ENCODE peak calls at places on chromosomes 7 and 10, in four cellular contexts. F is non-pigmented ciliary epithelial cell, A is adrenal gland, P is neural crest cell. B is an unnamed sample.

GRCh38 chr10:31867646-31868045 is 61.0 kb downstream of the ARHGAP12 start:
- DNase-seq in F (no peak), A (no peak), P (no peak), B (no peak)

GRCh38 chr7:82179311-82179710 is 264.3 kb downstream of the CACNA2D1 start:
- DNase-seq in F (no peak), A (no peak), P (no peak), B (no peak)

GRCh38 chr10:110007171-110007700 is 548 bp upstream of the ADD3 start:
- DNase-seq in F (no peak), A (no peak), P (no peak), B (no peak)

GRCh38 chr7:151110941-151111645 is 24.8 kb downstream of the AGAP3 start:
- DNase-seq in F (no peak), A (peak; percentile 80), P (peak; percentile 72), B (peak; percentile 75)

GRCh38 chr7:40733111-40733510 is 598.3 kb downstream of the SUGCT start:
- DNase-seq in F (no peak), A (no peak), P (no peak), B (no peak)

GRCh38 chr10:103698266-103698665 is 157.1 kb downstream of the SH3PXD2A start:
- DNase-seq in F (no peak), A (no peak), P (no peak), B (peak; percentile 64)

GRCh38 chr10:124035928-124036558 is 57.4 kb downstream of the CHST15 start:
- DNase-seq in F (no peak), A (no peak), P (no peak), B (peak; percentile 48)

GRCh38 chr7:16416289-16417282 is 4.8 kb downstream of the CRPPA start:
- DNase-seq in F (peak; percentile 55), A (no peak), P (no peak), B (no peak)

GRCh38 chr10:127738512-127739424 is 1.8 kb downstream of the FOXI2 start:
- DNase-seq in F (no peak), A (no peak), P (no peak), B (no peak)

GRCh38 chr10:58733436-58733835 is 220.8 kb downstream of the BICC1 start:
- DNase-seq in F (no peak), A (no peak), P (no peak), B (no peak)

GRCh38 chr7:41508755-41509154 is 194.1 kb downstream of the INHBA start:
- DNase-seq in F (no peak), A (no peak), P (no peak), B (no peak)

GRCh38 chr10:58919927-58920654 is 256.4 kb upstream of the PHYHIPL start:
- DNase-seq in F (peak; percentile 65), A (no peak), P (no peak), B (no peak)

GRCh38 chr10:30270247-30270646 is 78.8 kb downstream of the MTPAP start:
- DNase-seq in F (no peak), A (no peak), P (no peak), B (no peak)

GRCh38 chr10:71889388-71889987 is 38.4 kb upstream of the PSAP start:
- DNase-seq in F (no peak), A (no peak), P (no peak), B (no peak)